ENCODE peak calls at places on chromosomes 4 and X, in seven cellular contexts. One of them, this sample, is unnamed.
A peak's percentile ranks its signal among the peaks of the same experiment; 100 is the strongest.

GRCh38 chr4:186792994-186793393 is 69.3 kb upstream of the FAT1 start:
- DNase-seq in NCI-H510A treated with DMSO at 0.1 percent for 48 hours: no peak
- DNase-seq in ELF-1: no peak
- DNase-seq in activated T-cell treated with anti-CD3 and anti-CD28 coated beads for 1 hour: no peak
- DNase-seq in fibroblast of the conjunctiva: peak; percentile 31
- DNase-seq in astrocyte of the spinal cord: peak; percentile 69
- DNase-seq in anterior cingulate cortex: no peak
- DNase-seq in this sample: no peak

GRCh38 chrX:65643046-65643785 is 24.2 kb upstream of the MSN start:
- DNase-seq in anterior cingulate cortex: no peak
- DNase-seq in ELF-1: peak; percentile 64
- DNase-seq in activated T-cell treated with anti-CD3 and anti-CD28 coated beads for 1 hour: no peak
- DNase-seq in fibroblast of the conjunctiva: no peak
- DNase-seq in astrocyte of the spinal cord: peak; percentile 52
- DNase-seq in NCI-H510A treated with DMSO at 0.1 percent for 48 hours: no peak
- DNase-seq in this sample: peak; percentile 34

GRCh38 chr4:40502936-40503335 is 126.7 kb downstream of the RBM47 start:
- DNase-seq in ELF-1: no peak
- DNase-seq in NCI-H510A treated with DMSO at 0.1 percent for 48 hours: no peak
- DNase-seq in fibroblast of the conjunctiva: no peak
- DNase-seq in anterior cingulate cortex: no peak
- DNase-seq in astrocyte of the spinal cord: no peak
- DNase-seq in activated T-cell treated with anti-CD3 and anti-CD28 coated beads for 1 hour: no peak
- DNase-seq in this sample: no peak

GRCh38 chr4:84623661-84624060 is 40.7 kb downstream of the CDS1 start:
- DNase-seq in ELF-1: no peak
- DNase-seq in NCI-H510A treated with DMSO at 0.1 percent for 48 hours: no peak
- DNase-seq in astrocyte of the spinal cord: no peak
- DNase-seq in anterior cingulate cortex: no peak
- DNase-seq in fibroblast of the conjunctiva: no peak
- DNase-seq in activated T-cell treated with anti-CD3 and anti-CD28 coated beads for 1 hour: no peak
- DNase-seq in this sample: no peak

GRCh38 chrX:53294024-53294648 is 12.8 kb upstream of the IQSEC2 start:
- DNase-seq in NCI-H510A treated with DMSO at 0.1 percent for 48 hours: no peak
- DNase-seq in anterior cingulate cortex: no peak
- DNase-seq in astrocyte of the spinal cord: no peak
- DNase-seq in fibroblast of the conjunctiva: no peak
- DNase-seq in ELF-1: no peak
- DNase-seq in activated T-cell treated with anti-CD3 and anti-CD28 coated beads for 1 hour: no peak
- DNase-seq in this sample: no peak

GRCh38 chr4:183140911-183141320 is 41.9 kb downstream of the WWC2 start:
- DNase-seq in fibroblast of the conjunctiva: no peak
- DNase-seq in ELF-1: no peak
- DNase-seq in anterior cingulate cortex: no peak
- DNase-seq in NCI-H510A treated with DMSO at 0.1 percent for 48 hours: no peak
- DNase-seq in astrocyte of the spinal cord: peak; percentile 87
- DNase-seq in activated T-cell treated with anti-CD3 and anti-CD28 coated beads for 1 hour: no peak
- DNase-seq in this sample: no peak

GRCh38 chrX:10556405-10556804 is 64.0 kb downstream of the MID1 start:
- DNase-seq in anterior cingulate cortex: no peak
- DNase-seq in activated T-cell treated with anti-CD3 and anti-CD28 coated beads for 1 hour: no peak
- DNase-seq in ELF-1: no peak
- DNase-seq in NCI-H510A treated with DMSO at 0.1 percent for 48 hours: no peak
- DNase-seq in astrocyte of the spinal cord: no peak
- DNase-seq in fibroblast of the conjunctiva: no peak
- DNase-seq in this sample: no peak

GRCh38 chr4:1053080-1053661 is 41.7 kb downstream of the FGFRL1 start:
- DNase-seq in ELF-1: no peak
- DNase-seq in anterior cingulate cortex: no peak
- DNase-seq in NCI-H510A treated with DMSO at 0.1 percent for 48 hours: no peak
- DNase-seq in activated T-cell treated with anti-CD3 and anti-CD28 coated beads for 1 hour: no peak
- DNase-seq in fibroblast of the conjunctiva: peak; percentile 51
- DNase-seq in astrocyte of the spinal cord: no peak
- DNase-seq in this sample: no peak

GRCh38 chr4:184802203-184803015 is 23.4 kb downstream of the ACSL1 start:
- DNase-seq in anterior cingulate cortex: no peak
- DNase-seq in ELF-1: no peak
- DNase-seq in astrocyte of the spinal cord: no peak
- DNase-seq in NCI-H510A treated with DMSO at 0.1 percent for 48 hours: no peak
- DNase-seq in fibroblast of the conjunctiva: no peak
- DNase-seq in activated T-cell treated with anti-CD3 and anti-CD28 coated beads for 1 hour: no peak
- DNase-seq in this sample: no peak

GRCh38 chr4:178205826-178206225 is 763.6 kb upstream of the AGA start:
- DNase-seq in NCI-H510A treated with DMSO at 0.1 percent for 48 hours: no peak
- DNase-seq in fibroblast of the conjunctiva: no peak
- DNase-seq in anterior cingulate cortex: no peak
- DNase-seq in activated T-cell treated with anti-CD3 and anti-CD28 coated beads for 1 hour: no peak
- DNase-seq in astrocyte of the spinal cord: no peak
- DNase-seq in ELF-1: no peak
- DNase-seq in this sample: no peak

GRCh38 chrX:23504895-23505294 is 162.4 kb upstream of the PRDX4 start:
- DNase-seq in NCI-H510A treated with DMSO at 0.1 percent for 48 hours: no peak
- DNase-seq in ELF-1: no peak
- DNase-seq in fibroblast of the conjunctiva: no peak
- DNase-seq in astrocyte of the spinal cord: peak; percentile 7
- DNase-seq in anterior cingulate cortex: no peak
- DNase-seq in activated T-cell treated with anti-CD3 and anti-CD28 coated beads for 1 hour: no peak
- DNase-seq in this sample: no peak

GRCh38 chrX:40012800-40013682 is 84.7 kb downstream of the BCOR start:
- DNase-seq in NCI-H510A treated with DMSO at 0.1 percent for 48 hours: peak; percentile 81
- DNase-seq in ELF-1: peak; percentile 85
- DNase-seq in anterior cingulate cortex: no peak
- DNase-seq in astrocyte of the spinal cord: peak; percentile 59
- DNase-seq in activated T-cell treated with anti-CD3 and anti-CD28 coated beads for 1 hour: peak; percentile 14
- DNase-seq in fibroblast of the conjunctiva: no peak
- DNase-seq in this sample: peak; percentile 60

GRCh38 chr4:46016306-46016705 is 107.5 kb downstream of the GABRG1 start:
- DNase-seq in fibroblast of the conjunctiva: no peak
- DNase-seq in activated T-cell treated with anti-CD3 and anti-CD28 coated beads for 1 hour: no peak
- DNase-seq in astrocyte of the spinal cord: no peak
- DNase-seq in NCI-H510A treated with DMSO at 0.1 percent for 48 hours: no peak
- DNase-seq in ELF-1: no peak
- DNase-seq in anterior cingulate cortex: no peak
- DNase-seq in this sample: no peak

GRCh38 chrX:9189286-9189685 is 155.4 kb upstream of the FAM9B start:
- DNase-seq in ELF-1: peak; percentile 16
- DNase-seq in NCI-H510A treated with DMSO at 0.1 percent for 48 hours: peak; percentile 24
- DNase-seq in fibroblast of the conjunctiva: no peak
- DNase-seq in astrocyte of the spinal cord: no peak
- DNase-seq in activated T-cell treated with anti-CD3 and anti-CD28 coated beads for 1 hour: no peak
- DNase-seq in anterior cingulate cortex: no peak
- DNase-seq in this sample: no peak

GRCh38 chr4:110335399-110335798 is 137.0 kb upstream of the ELOVL6 start:
- DNase-seq in fibroblast of the conjunctiva: no peak
- DNase-seq in anterior cingulate cortex: no peak
- DNase-seq in activated T-cell treated with anti-CD3 and anti-CD28 coated beads for 1 hour: no peak
- DNase-seq in astrocyte of the spinal cord: no peak
- DNase-seq in ELF-1: no peak
- DNase-seq in NCI-H510A treated with DMSO at 0.1 percent for 48 hours: no peak
- DNase-seq in this sample: no peak

GRCh38 chr4:168615294-168615693 is 118.4 kb downstream of the PALLD start:
- DNase-seq in ELF-1: no peak
- DNase-seq in anterior cingulate cortex: no peak
- DNase-seq in fibroblast of the conjunctiva: no peak
- DNase-seq in NCI-H510A treated with DMSO at 0.1 percent for 48 hours: no peak
- DNase-seq in astrocyte of the spinal cord: peak; percentile 83
- DNase-seq in activated T-cell treated with anti-CD3 and anti-CD28 coated beads for 1 hour: no peak
- DNase-seq in this sample: peak; percentile 35

GRCh38 chr4:39320381-39321115 is 45.6 kb downstream of the RFC1 start:
- DNase-seq in NCI-H510A treated with DMSO at 0.1 percent for 48 hours: no peak
- DNase-seq in astrocyte of the spinal cord: peak; percentile 72
- DNase-seq in ELF-1: no peak
- DNase-seq in fibroblast of the conjunctiva: no peak
- DNase-seq in anterior cingulate cortex: no peak
- DNase-seq in activated T-cell treated with anti-CD3 and anti-CD28 coated beads for 1 hour: no peak
- DNase-seq in this sample: no peak

GRCh38 chr4:65668201-65669007 is 1.9 kb downstream of the EPHA5 start:
- DNase-seq in fibroblast of the conjunctiva: no peak
- DNase-seq in anterior cingulate cortex: peak; percentile 23
- DNase-seq in NCI-H510A treated with DMSO at 0.1 percent for 48 hours: no peak
- DNase-seq in astrocyte of the spinal cord: peak; percentile 47
- DNase-seq in ELF-1: peak; percentile 5
- DNase-seq in activated T-cell treated with anti-CD3 and anti-CD28 coated beads for 1 hour: no peak
- DNase-seq in this sample: peak; percentile 62

GRCh38 chr4:14916554-14917304 is 85.6 kb upstream of the CPEB2 start:
- DNase-seq in fibroblast of the conjunctiva: no peak
- DNase-seq in anterior cingulate cortex: no peak
- DNase-seq in NCI-H510A treated with DMSO at 0.1 percent for 48 hours: no peak
- DNase-seq in astrocyte of the spinal cord: no peak
- DNase-seq in ELF-1: peak; percentile 34
- DNase-seq in activated T-cell treated with anti-CD3 and anti-CD28 coated beads for 1 hour: no peak
- DNase-seq in this sample: peak; percentile 87

GRCh38 chr4:5370286-5370685 is 319.0 kb downstream of the STK32B start:
- DNase-seq in anterior cingulate cortex: no peak
- DNase-seq in fibroblast of the conjunctiva: no peak
- DNase-seq in NCI-H510A treated with DMSO at 0.1 percent for 48 hours: no peak
- DNase-seq in ELF-1: no peak
- DNase-seq in activated T-cell treated with anti-CD3 and anti-CD28 coated beads for 1 hour: no peak
- DNase-seq in astrocyte of the spinal cord: peak; percentile 8
- DNase-seq in this sample: peak; percentile 84

GRCh38 chr4:185265942-185266341 is 56.5 kb downstream of the SNX25 start:
- DNase-seq in fibroblast of the conjunctiva: no peak
- DNase-seq in anterior cingulate cortex: no peak
- DNase-seq in ELF-1: no peak
- DNase-seq in NCI-H510A treated with DMSO at 0.1 percent for 48 hours: peak; percentile 27
- DNase-seq in activated T-cell treated with anti-CD3 and anti-CD28 coated beads for 1 hour: no peak
- DNase-seq in astrocyte of the spinal cord: peak; percentile 76
- DNase-seq in this sample: no peak

GRCh38 chrX:65463550-65463949 is 71.0 kb downstream of the LAS1L start:
- DNase-seq in activated T-cell treated with anti-CD3 and anti-CD28 coated beads for 1 hour: no peak
- DNase-seq in ELF-1: peak; percentile 93
- DNase-seq in NCI-H510A treated with DMSO at 0.1 percent for 48 hours: no peak
- DNase-seq in anterior cingulate cortex: no peak
- DNase-seq in astrocyte of the spinal cord: no peak
- DNase-seq in fibroblast of the conjunctiva: no peak
- DNase-seq in this sample: peak; percentile 30

GRCh38 chrX:103811858-103812257 is 20.2 kb downstream of the RAB9B start:
- DNase-seq in ELF-1: no peak
- DNase-seq in NCI-H510A treated with DMSO at 0.1 percent for 48 hours: no peak
- DNase-seq in fibroblast of the conjunctiva: no peak
- DNase-seq in astrocyte of the spinal cord: no peak
- DNase-seq in activated T-cell treated with anti-CD3 and anti-CD28 coated beads for 1 hour: no peak
- DNase-seq in anterior cingulate cortex: no peak
- DNase-seq in this sample: no peak

GRCh38 chr4:98447648-98448047 is 186.5 kb downstream of the RAP1GDS1 start:
- DNase-seq in ELF-1: no peak
- DNase-seq in anterior cingulate cortex: no peak
- DNase-seq in NCI-H510A treated with DMSO at 0.1 percent for 48 hours: peak; percentile 84
- DNase-seq in fibroblast of the conjunctiva: no peak
- DNase-seq in astrocyte of the spinal cord: no peak
- DNase-seq in activated T-cell treated with anti-CD3 and anti-CD28 coated beads for 1 hour: no peak
- DNase-seq in this sample: no peak

GRCh38 chr4:2048831-2049230 is 10.3 kb upstream of the NAT8L start:
- DNase-seq in ELF-1: no peak
- DNase-seq in astrocyte of the spinal cord: no peak
- DNase-seq in activated T-cell treated with anti-CD3 and anti-CD28 coated beads for 1 hour: no peak
- DNase-seq in fibroblast of the conjunctiva: no peak
- DNase-seq in anterior cingulate cortex: no peak
- DNase-seq in NCI-H510A treated with DMSO at 0.1 percent for 48 hours: no peak
- DNase-seq in this sample: peak; percentile 43

GRCh38 chr4:55321707-55322264 is 24.3 kb upstream of the SRD5A3 start:
- DNase-seq in fibroblast of the conjunctiva: peak; percentile 76
- DNase-seq in ELF-1: peak; percentile 55
- DNase-seq in anterior cingulate cortex: peak; percentile 11
- DNase-seq in NCI-H510A treated with DMSO at 0.1 percent for 48 hours: peak; percentile 80
- DNase-seq in activated T-cell treated with anti-CD3 and anti-CD28 coated beads for 1 hour: peak; percentile 20
- DNase-seq in astrocyte of the spinal cord: peak; percentile 84
- DNase-seq in this sample: peak; percentile 71

GRCh38 chr4:177961709-177962380 is 519.6 kb upstream of the AGA start:
- DNase-seq in fibroblast of the conjunctiva: no peak
- DNase-seq in ELF-1: no peak
- DNase-seq in activated T-cell treated with anti-CD3 and anti-CD28 coated beads for 1 hour: no peak
- DNase-seq in astrocyte of the spinal cord: no peak
- DNase-seq in NCI-H510A treated with DMSO at 0.1 percent for 48 hours: no peak
- DNase-seq in anterior cingulate cortex: no peak
- DNase-seq in this sample: no peak

GRCh38 chr4:149409186-149410056 is 406.2 kb downstream of the IQCM start:
- DNase-seq in fibroblast of the conjunctiva: peak; percentile 74
- DNase-seq in NCI-H510A treated with DMSO at 0.1 percent for 48 hours: no peak
- DNase-seq in astrocyte of the spinal cord: peak; percentile 86
- DNase-seq in anterior cingulate cortex: peak; percentile 1
- DNase-seq in ELF-1: no peak
- DNase-seq in activated T-cell treated with anti-CD3 and anti-CD28 coated beads for 1 hour: no peak
- DNase-seq in this sample: peak; percentile 90

GRCh38 chr4:168569066-168569908 is 72.4 kb downstream of the PALLD start:
- DNase-seq in NCI-H510A treated with DMSO at 0.1 percent for 48 hours: peak; percentile 71
- DNase-seq in ELF-1: no peak
- DNase-seq in anterior cingulate cortex: no peak
- DNase-seq in astrocyte of the spinal cord: no peak
- DNase-seq in fibroblast of the conjunctiva: no peak
- DNase-seq in activated T-cell treated with anti-CD3 and anti-CD28 coated beads for 1 hour: no peak
- DNase-seq in this sample: peak; percentile 45

GRCh38 chrX:111560801-111561200 is 49.4 kb downstream of the SERTM2 start:
- DNase-seq in fibroblast of the conjunctiva: no peak
- DNase-seq in anterior cingulate cortex: no peak
- DNase-seq in ELF-1: no peak
- DNase-seq in activated T-cell treated with anti-CD3 and anti-CD28 coated beads for 1 hour: no peak
- DNase-seq in NCI-H510A treated with DMSO at 0.1 percent for 48 hours: no peak
- DNase-seq in astrocyte of the spinal cord: no peak
- DNase-seq in this sample: no peak